ENCODE peak calls at places on chromosome 1, in eight cellular contexts. Q, R, B, X, U, T, N and O are unnamed samples.

GRCh38 chr1:31755197-31755611 is 8.9 kb downstream of the ADGRB2 start:
- DNase-seq in Q (peak; percentile 31), R (no peak), B (no peak), X (no peak), U (no peak), T (no peak), N (no peak), O (no peak)

GRCh38 chr1:221712776-221713431 is 29.0 kb downstream of the DUSP10 start:
- DNase-seq in Q (no peak), R (no peak), B (peak; percentile 58), X (no peak), U (peak; percentile 28), T (no peak), N (no peak), O (no peak)

GRCh38 chr1:1809489-1809888 is 31.2 kb upstream of the NADK start:
- DNase-seq in Q (no peak), R (no peak), B (no peak), X (no peak), U (no peak), T (no peak), N (no peak), O (no peak)

GRCh38 chr1:1364266-1364665 is 5.9 kb upstream of the MXRA8 start:
- DNase-seq in Q (no peak), R (no peak), B (no peak), X (no peak), U (no peak), T (peak; percentile 37), N (no peak), O (no peak)

GRCh38 chr1:100607628-100608240 is 69.8 kb downstream of the GPR88 start:
- DNase-seq in Q (no peak), R (no peak), B (no peak), X (no peak), U (no peak), T (no peak), N (no peak), O (no peak)

GRCh38 chr1:20184997-20185833 is 681 bp upstream of the UBXN10 start:
- DNase-seq in Q (no peak), R (no peak), B (peak; percentile 30), X (no peak), U (peak; percentile 55), T (no peak), N (no peak), O (no peak)

GRCh38 chr1:39623053-39623452 is 16.4 kb downstream of the HEYL start:
- DNase-seq in Q (no peak), R (no peak), B (no peak), X (no peak), U (no peak), T (no peak), N (no peak), O (no peak)

GRCh38 chr1:171663036-171663853 is 10.8 kb upstream of the MYOC start:
- DNase-seq in Q (no peak), R (no peak), B (no peak), X (no peak), U (no peak), T (no peak), N (no peak), O (no peak)

GRCh38 chr1:219163401-219163954 is 10.2 kb upstream of the LYPLAL1 start:
- DNase-seq in Q (no peak), R (no peak), B (no peak), X (no peak), U (no peak), T (no peak), N (no peak), O (no peak)

GRCh38 chr1:109834951-109835350 is 71.2 kb upstream of the EPS8L3 start:
- DNase-seq in Q (no peak), R (no peak), B (no peak), X (no peak), U (no peak), T (no peak), N (no peak), O (no peak)

GRCh38 chr1:109844609-109845008 is 66.0 kb upstream of the CSF1 start:
- DNase-seq in Q (no peak), R (no peak), B (no peak), X (no peak), U (no peak), T (no peak), N (no peak), O (no peak)

GRCh38 chr1:109840011-109840629 is 70.5 kb upstream of the CSF1 start:
- DNase-seq in Q (peak; percentile 63), R (no peak), B (no peak), X (no peak), U (no peak), T (no peak), N (no peak), O (no peak)

GRCh38 chr1:109837852-109838570 is 72.6 kb upstream of the CSF1 start:
- DNase-seq in Q (no peak), R (no peak), B (no peak), X (no peak), U (no peak), T (no peak), N (no peak), O (no peak)

GRCh38 chr1:109838838-109839240 is 71.8 kb upstream of the CSF1 start:
- DNase-seq in Q (peak; percentile 45), R (no peak), B (no peak), X (peak; percentile 67), U (no peak), T (no peak), N (no peak), O (no peak)
- TF ChIP-seq CTCF in Q (no peak), R (no peak), B (no peak), X (no peak), U (no peak), T (no peak), N (no peak), O (no peak)

GRCh38 chr1:156281281-156282142 is 1.1 kb downstream of the SMG5 start:
- DNase-seq in Q (peak; percentile 31), R (no peak), B (peak; percentile 40), X (peak; percentile 61), U (peak; percentile 58), T (peak; percentile 38), N (no peak), O (no peak)
- TF ChIP-seq CTCF in Q (no peak), R (no peak), B (no peak), X (no peak), U (no peak), T (no peak), N (no peak), O (no peak)

DNA sequence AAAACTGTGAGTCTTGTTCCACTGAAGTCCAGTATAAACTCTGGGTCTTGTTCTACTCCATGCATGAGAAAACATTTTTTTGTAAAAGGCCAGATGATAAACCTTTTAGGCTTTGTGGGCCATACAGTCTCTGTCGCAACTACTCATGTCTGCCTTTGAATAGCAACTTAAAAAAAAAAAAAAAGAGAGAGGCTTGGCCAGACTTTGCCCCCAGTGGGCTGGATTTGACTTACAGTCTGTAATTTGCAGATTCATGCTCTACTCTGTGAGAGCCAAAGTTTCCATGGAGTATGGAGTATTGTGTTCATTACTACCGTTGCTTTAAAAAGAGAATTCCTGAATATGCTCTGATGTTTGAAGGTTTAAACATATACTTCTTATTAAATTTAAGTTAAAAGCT is 654.9 kb upstream of the PKN2 start:
- DNase-seq in Q (peak; percentile 9), R (no peak), B (no peak), X (no peak), U (no peak), T (peak; percentile 26), N (no peak), O (no peak)
- TF ChIP-seq CTCF in Q (no peak), R (no peak), B (no peak), X (no peak), U (no peak), T (no peak), N (peak; percentile 29), O (peak; percentile 16)

GRCh38 chr1:55584521-55585401 is 369.6 kb upstream of the USP24 start:
- DNase-seq in Q (peak; percentile 78), R (peak; percentile 64), B (no peak), X (no peak), U (no peak), T (no peak), N (no peak), O (no peak)
- TF ChIP-seq CTCF in Q (peak; percentile 32), R (peak; percentile 32), B (no peak), X (no peak), U (no peak), T (no peak), N (no peak), O (no peak)

GRCh38 chr1:155453141-155453540 is 109.5 kb downstream of the ASH1L start:
- DNase-seq in Q (no peak), R (no peak), B (no peak), X (no peak), U (no peak), T (no peak), N (no peak), O (no peak)

GRCh38 chr1:155455588-155456195 is 106.9 kb downstream of the ASH1L start:
- DNase-seq in Q (peak; percentile 8), R (no peak), B (no peak), X (no peak), U (no peak), T (no peak), N (no peak), O (no peak)

GRCh38 chr1:155458111-155458510 is 104.5 kb downstream of the ASH1L start:
- DNase-seq in Q (no peak), R (no peak), B (no peak), X (no peak), U (no peak), T (no peak), N (no peak), O (no peak)

GRCh38 chr1:155454096-155454495 is 108.5 kb downstream of the ASH1L start:
- DNase-seq in Q (peak; percentile 17), R (no peak), B (no peak), X (no peak), U (no peak), T (no peak), N (no peak), O (no peak)

GRCh38 chr1:155457237-155457636 is 105.4 kb downstream of the ASH1L start:
- DNase-seq in Q (no peak), R (no peak), B (no peak), X (no peak), U (no peak), T (no peak), N (no peak), O (no peak)
- TF ChIP-seq CTCF in Q (no peak), R (no peak), B (no peak), X (no peak), U (no peak), T (no peak), N (no peak), O (no peak)